ENCODE peak calls at places on chromosomes 11 and 22, in five cellular contexts. G, T, L, Z and H are unnamed samples.
A peak's percentile ranks its signal among the peaks of the same experiment; 100 is the strongest.

GRCh38 chr11:63492441-63492840 is 1.5 kb upstream of the PLAAT5 start:
- DNase-seq in L (no peak), Z (no peak), G (no peak), T (no peak), H (no peak)

GRCh38 chr22:25196326-25196725 is 3.3 kb upstream of the CRYBB3 start:
- DNase-seq in T (no peak), G (no peak), L (no peak), Z (no peak), H (no peak)

GRCh38 chr11:33500865-33501479 is 199.7 kb downstream of the C11orf91 start:
- DNase-seq in G (peak; percentile 12), Z (peak; percentile 76), T (peak; percentile 68), L (no peak), H (no peak)

GRCh38 chr11:117387992-117388765 is 60.5 kb downstream of the CEP164 start:
- DNase-seq in T (peak; percentile 33), G (no peak), Z (no peak), L (no peak), H (no peak)

GRCh38 chr22:38030311-38031133 is 26.7 kb upstream of the PICK1 start:
- DNase-seq in Z (peak; percentile 17), L (no peak), T (no peak), G (no peak), H (no peak)

GRCh38 chr11:4095509-4096230 is 1.1 kb downstream of the RRM1 start:
- DNase-seq in G (peak; percentile 14), Z (no peak), L (no peak), T (peak; percentile 66), H (no peak)

GRCh38 chr11:23789938-23790371 is 706.9 kb upstream of the LUZP2 start:
- DNase-seq in Z (no peak), G (no peak), L (peak; percentile 25), T (peak; percentile 44), H (no peak)

GRCh38 chr11:66413167-66413566 is 7.7 kb upstream of the NPAS4 start:
- DNase-seq in G (no peak), T (no peak), Z (no peak), L (no peak), H (no peak)

GRCh38 chr22:17999851-18000250 is 24.5 kb downstream of the MICAL3 start:
- DNase-seq in Z (no peak), G (peak; percentile 62), T (no peak), L (no peak), H (no peak)

GRCh38 chr11:83292709-83293435 is 6.7 kb upstream of the CCDC90B start:
- DNase-seq in Z (peak; percentile 71), G (peak; percentile 72), T (peak; percentile 82), L (no peak), H (peak; percentile 56)

GRCh38 chr11:68735626-68736025 is 15.7 kb downstream of the TESMIN start:
- DNase-seq in L (no peak), T (no peak), Z (no peak), G (no peak), H (no peak)

GRCh38 chr11:11025087-11025486 is 167.2 kb upstream of the ZBED5 start:
- DNase-seq in T (peak; percentile 44), Z (no peak), L (no peak), G (no peak), H (no peak)

GRCh38 chr11:107785401-107785800 is 73.2 kb downstream of the SLC35F2 start:
- DNase-seq in T (peak; percentile 23), L (no peak), Z (no peak), G (no peak), H (no peak)

GRCh38 chr22:35154937-35155387 is 89.0 kb downstream of the ISX start:
- DNase-seq in L (no peak), T (peak; percentile 53), Z (peak; percentile 82), G (peak; percentile 30), H (peak; percentile 82)

GRCh38 chr22:41021039-41021654 is 70.0 kb downstream of the RBX1 start:
- DNase-seq in G (peak; percentile 7), T (no peak), Z (no peak), L (peak; percentile 57), H (peak; percentile 58)

GRCh38 chr22:23774114-23774921 is 1.7 kb downstream of the MMP11 start:
- DNase-seq in G (no peak), Z (no peak), T (no peak), L (no peak), H (no peak)

GRCh38 chr11:79018371-79018849 is 422.4 kb downstream of the TENM4 start:
- DNase-seq in T (peak; percentile 91), G (no peak), L (no peak), Z (no peak), H (no peak)

GRCh38 chr11:114125531-114125930 is 66.0 kb downstream of the ZBTB16 start:
- DNase-seq in Z (no peak), L (no peak), T (no peak), G (no peak), H (no peak)

GRCh38 chr22:21818487-21819182 is 48.8 kb downstream of the MAPK1 start:
- DNase-seq in G (no peak), T (no peak), Z (no peak), L (no peak), H (no peak)

GRCh38 chr11:59556115-59556882 is 45.0 kb downstream of the OR4D9 start:
- DNase-seq in L (no peak), Z (peak; percentile 55), G (peak; percentile 54), T (peak; percentile 82), H (peak; percentile 43)

GRCh38 chr22:36192601-36193000 is 9.0 kb downstream of the APOL4 start:
- DNase-seq in G (no peak), L (no peak), T (peak; percentile 26), Z (no peak), H (no peak)

GRCh38 chr22:42432020-42432596 is at the start of gene NFAM1:
- DNase-seq in Z (no peak), T (no peak), G (no peak), L (peak; percentile 71), H (peak; percentile 88)

GRCh38 chr22:47209547-47210023 is 447.1 kb downstream of the TBC1D22A start:
- DNase-seq in T (no peak), G (no peak), L (peak; percentile 43), Z (no peak), H (peak; percentile 26)

GRCh38 chr11:83910135-83910534 is 624.0 kb upstream of the CCDC90B start:
- DNase-seq in Z (no peak), G (no peak), L (no peak), T (no peak), H (no peak)

GRCh38 chr22:19663286-19663815 is 51.0 kb upstream of the SEPTIN5 start:
- DNase-seq in Z (peak; percentile 34), G (peak; percentile 28), T (peak; percentile 76), L (no peak), H (no peak)

GRCh38 chr22:18152519-18152918 is 2.5 kb downstream of the USP18 start:
- DNase-seq in L (no peak), T (no peak), Z (no peak), G (no peak), H (no peak)

GRCh38 chr11:80096736-80097135 is 655.9 kb upstream of the TENM4 start:
- DNase-seq in L (no peak), Z (no peak), T (peak; percentile 41), G (no peak), H (no peak)

GRCh38 chr11:61972796-61973602 is 5.6 kb upstream of the FTH1 start:
- DNase-seq in G (no peak), Z (no peak), T (peak; percentile 98), L (peak; percentile 59), H (peak; percentile 4)

GRCh38 chr11:87092159-87092558 is 54.4 kb downstream of the TMEM135 start:
- DNase-seq in G (no peak), Z (no peak), L (no peak), T (peak; percentile 6), H (no peak)

GRCh38 chr11:90704510-90704909 is 481.7 kb upstream of the CHORDC1 start:
- DNase-seq in G (no peak), Z (no peak), L (no peak), T (no peak), H (no peak)

GRCh38 chr22:36385491-36386350 is 2.0 kb downstream of the MYH9 start:
- DNase-seq in T (no peak), L (no peak), G (peak; percentile 82), Z (no peak), H (peak; percentile 63)

GRCh38 chr22:24402460-24403192 is 24.8 kb upstream of the ADORA2A start:
- DNase-seq in Z (peak; percentile 79), G (no peak), T (peak; percentile 91), L (peak; percentile 76), H (no peak)